ENCODE peak calls at places on chromosomes 7 and 10, in four cellular contexts. X is LoVo; U is activated naive CD4-positive, alpha-beta T cell treated with anti-CD3 and anti-CD28 coated beads for 36 hours; J is upper lobe of right lung. Z is an unnamed sample.

GRCh38 chr10:129391464-129391863 is 75.6 kb upstream of the MGMT start:
- DNase-seq in X (no peak), U (no peak), J (no peak), Z (no peak)

GRCh38 chr7:8206950-8207349 is 55.0 kb downstream of the ICA1 start:
- DNase-seq in X (no peak), U (no peak), J (no peak), Z (no peak)

GRCh38 chr7:156475666-156476065 is 164.9 kb upstream of the RNF32 start:
- DNase-seq in X (peak; percentile 42), U (no peak), J (no peak), Z (peak; percentile 31)

GRCh38 chr10:96671207-96671890 is 49.0 kb downstream of the PIK3AP1 start:
- DNase-seq in X (no peak), U (no peak), J (no peak), Z (no peak)

GRCh38 chr7:147498081-147498480 is 1092.5 kb upstream of the C7orf33 start:
- DNase-seq in X (no peak), U (no peak), J (no peak), Z (no peak)

GRCh38 chr10:73650537-73651331 is 5.1 kb downstream of the SYNPO2L start:
- DNase-seq in X (no peak), U (no peak), J (no peak), Z (no peak)

GRCh38 chr7:123633553-123633952 is 22.1 kb upstream of the LMOD2 start:
- DNase-seq in X (no peak), U (no peak), J (no peak), Z (no peak)

GRCh38 chr10:93742633-93743349 is 14.9 kb upstream of the LGI1 start:
- DNase-seq in X (no peak), U (no peak), J (no peak), Z (no peak)

GRCh38 chr7:114026486-114027089 is 107.8 kb upstream of the PPP1R3A start:
- DNase-seq in X (peak; percentile 86), U (no peak), J (no peak), Z (no peak)

GRCh38 chr7:4123823-4124222 is 558.3 kb upstream of the FOXK1 start:
- DNase-seq in X (no peak), U (no peak), J (peak; percentile 16), Z (no peak)

GRCh38 chr10:24542314-24543270 is 181.1 kb downstream of the ARHGAP21 start:
- DNase-seq in X (no peak), U (no peak), J (no peak), Z (no peak)

GRCh38 chr7:75739796-75740672 is 1.3 kb upstream of the HIP1 start:
- DNase-seq in X (no peak), U (peak; percentile 70), J (no peak), Z (no peak)

GRCh38 chr10:6181249-6181648 is 21.5 kb upstream of the PFKFB3 start:
- DNase-seq in X (no peak), U (no peak), J (no peak), Z (no peak)

GRCh38 chr7:28722684-28723083 is 235.4 kb downstream of the TRIL start:
- DNase-seq in X (no peak), U (no peak), J (no peak), Z (no peak)

GRCh38 chr10:63657812-63658211 is 136.6 kb downstream of the REEP3 start:
- DNase-seq in X (no peak), U (no peak), J (no peak), Z (no peak)

GRCh38 chr7:112207106-112207592 is 654 bp downstream of the ZNF277 start:
- DNase-seq in X (peak; percentile 26), U (peak; percentile 16), J (no peak), Z (no peak)

GRCh38 chr10:63481815-63482421 is 16.1 kb upstream of the JMJD1C start:
- DNase-seq in X (no peak), U (no peak), J (no peak), Z (no peak)

GRCh38 chr7:142298009-142298408 is 40.2 kb upstream of the PRSS58 start:
- DNase-seq in X (no peak), U (no peak), J (no peak), Z (no peak)

GRCh38 chr10:69758310-69758728 is 43.4 kb upstream of the COL13A1 start:
- DNase-seq in X (no peak), U (no peak), J (no peak), Z (no peak)

GRCh38 chr7:44320141-44320540 is 5.3 kb downstream of the CAMK2B start:
- DNase-seq in X (no peak), U (no peak), J (no peak), Z (no peak)

GRCh38 chr10:6136215-6137201 is 47.7 kb downstream of the RBM17 start:
- DNase-seq in X (no peak), U (peak; percentile 89), J (no peak), Z (no peak)

GRCh38 chr10:99766282-99766681 is 16.2 kb upstream of the ABCC2 start:
- DNase-seq in X (no peak), U (no peak), J (no peak), Z (no peak)

GRCh38 chr10:22597142-22597541 is 117.2 kb downstream of the PIP4K2A start:
- DNase-seq in X (no peak), U (no peak), J (no peak), Z (no peak)

GRCh38 chr10:43228783-43229207 is 38.1 kb downstream of the RASGEF1A start:
- DNase-seq in X (no peak), U (peak; percentile 1), J (peak; percentile 51), Z (no peak)

GRCh38 chr10:114499630-114500190 is 95.4 kb upstream of the AFAP1L2 start:
- DNase-seq in X (peak; percentile 75), U (peak; percentile 95), J (no peak), Z (no peak)

GRCh38 chr7:30594055-30594539 is 581 bp upstream of the GARS1 start:
- DNase-seq in X (peak; percentile 70), U (peak; percentile 55), J (peak; percentile 69), Z (no peak)

GRCh38 chr7:128311-129080 is 63.9 kb upstream of the FAM20C start:
- DNase-seq in X (no peak), U (no peak), J (no peak), Z (no peak)

GRCh38 chr7:48280100-48280499 is 108.8 kb downstream of the ABCA13 start:
- DNase-seq in X (no peak), U (no peak), J (no peak), Z (no peak)

GRCh38 chr10:22624289-22624738 is 90.1 kb downstream of the PIP4K2A start:
- DNase-seq in X (peak; percentile 32), U (no peak), J (no peak), Z (no peak)

GRCh38 chr10:105594301-105594700 is 953.2 kb downstream of the SORCS3 start:
- DNase-seq in X (no peak), U (no peak), J (no peak), Z (no peak)

GRCh38 chr7:25596443-25596842 is 368.2 kb upstream of the NPVF start:
- DNase-seq in X (no peak), U (no peak), J (no peak), Z (no peak)

GRCh38 chr10:107011992-107012391 is 152.5 kb downstream of the SORCS1 start:
- DNase-seq in X (no peak), U (no peak), J (no peak), Z (no peak)

GRCh38 chr10:63373176-63373575 is 92.6 kb downstream of the JMJD1C start:
- DNase-seq in X (no peak), U (no peak), J (no peak), Z (no peak)

GRCh38 chr7:104628017-104628416 is 299.6 kb downstream of the LHFPL3 start:
- DNase-seq in X (no peak), U (no peak), J (no peak), Z (no peak)

GRCh38 chr10:61749271-61749670 is 86.5 kb downstream of the CABCOCO1 start:
- DNase-seq in X (no peak), U (no peak), J (no peak), Z (no peak)

GRCh38 chr10:119397416-119397815 is 145.1 kb downstream of the RGS10 start:
- DNase-seq in X (no peak), U (no peak), J (no peak), Z (no peak)

GRCh38 chr10:101814466-101815041 is 3.7 kb downstream of the OGA start:
- DNase-seq in X (no peak), U (no peak), J (peak; percentile 29), Z (no peak)

GRCh38 chr10:30607814-30608213 is 21.7 kb downstream of the LYZL2 start:
- DNase-seq in X (no peak), U (no peak), J (no peak), Z (no peak)

GRCh38 chr10:53978292-53978691 is 822.7 kb downstream of the PCDH15 start:
- DNase-seq in X (no peak), U (no peak), J (no peak), Z (no peak)

GRCh38 chr7:129433823-129434171 is 435 bp upstream of the STRIP2 start:
- DNase-seq in X (peak; percentile 77), U (no peak), J (no peak), Z (no peak)

Z was measured in GOT3.